ENCODE peak calls at places on chromosome 6, in nine cellular contexts. One of them, this sample, is unnamed.

GRCh38 chr6:10668126-10668917 is 26.1 kb downstream of the C6orf52 start:
- DNase-seq in hepatocyte: no peak
- DNase-seq in IMR-90: no peak
- DNase-seq in adrenal gland: no peak
- DNase-seq in thoracic aorta: no peak
- DNase-seq in dorsolateral prefrontal cortex: no peak
- DNase-seq in GM23248: no peak
- DNase-seq in psoas muscle: no peak
- DNase-seq in upper lobe of right lung: no peak
- DNase-seq in this sample: no peak

GRCh38 chr6:82917346-82918064 is 148.1 kb downstream of the UBE3D start:
- DNase-seq in IMR-90: peak; percentile 18
- DNase-seq in GM23248: peak; percentile 6
- DNase-seq in upper lobe of right lung: no peak
- DNase-seq in psoas muscle: no peak
- DNase-seq in thoracic aorta: no peak
- DNase-seq in dorsolateral prefrontal cortex: no peak
- DNase-seq in adrenal gland: no peak
- DNase-seq in hepatocyte: peak; percentile 22
- DNase-seq in this sample: no peak

GRCh38 chr6:111841822-111842221 is 31.4 kb downstream of the FYN start:
- DNase-seq in upper lobe of right lung: no peak
- DNase-seq in IMR-90: peak; percentile 76
- DNase-seq in thoracic aorta: no peak
- DNase-seq in adrenal gland: peak; percentile 16
- DNase-seq in GM23248: no peak
- DNase-seq in psoas muscle: no peak
- DNase-seq in hepatocyte: no peak
- DNase-seq in dorsolateral prefrontal cortex: no peak
- DNase-seq in this sample: no peak

GRCh38 chr6:135946674-135947073 is 95.2 kb downstream of the PDE7B start:
- DNase-seq in upper lobe of right lung: no peak
- DNase-seq in psoas muscle: no peak
- DNase-seq in IMR-90: no peak
- DNase-seq in dorsolateral prefrontal cortex: no peak
- DNase-seq in GM23248: no peak
- DNase-seq in hepatocyte: no peak
- DNase-seq in adrenal gland: no peak
- DNase-seq in thoracic aorta: no peak
- DNase-seq in this sample: no peak

GRCh38 chr6:70131528-70131927 is 171.4 kb downstream of the COL9A1 start:
- DNase-seq in GM23248: no peak
- DNase-seq in adrenal gland: no peak
- DNase-seq in thoracic aorta: no peak
- DNase-seq in dorsolateral prefrontal cortex: no peak
- DNase-seq in IMR-90: no peak
- DNase-seq in hepatocyte: no peak
- DNase-seq in psoas muscle: no peak
- DNase-seq in upper lobe of right lung: no peak
- DNase-seq in this sample: no peak

GRCh38 chr6:126721581-126722145 is 381.7 kb downstream of the CENPW start:
- DNase-seq in dorsolateral prefrontal cortex: no peak
- DNase-seq in psoas muscle: no peak
- DNase-seq in IMR-90: peak; percentile 95
- DNase-seq in thoracic aorta: no peak
- DNase-seq in adrenal gland: no peak
- DNase-seq in hepatocyte: peak; percentile 14
- DNase-seq in upper lobe of right lung: no peak
- DNase-seq in GM23248: peak; percentile 93
- DNase-seq in this sample: no peak

GRCh38 chr6:79438015-79438414 is 99.2 kb downstream of the LCA5 start:
- DNase-seq in dorsolateral prefrontal cortex: no peak
- DNase-seq in psoas muscle: peak; percentile 55
- DNase-seq in IMR-90: no peak
- DNase-seq in hepatocyte: no peak
- DNase-seq in upper lobe of right lung: no peak
- DNase-seq in thoracic aorta: no peak
- DNase-seq in adrenal gland: no peak
- DNase-seq in GM23248: peak; percentile 65
- DNase-seq in this sample: no peak

GRCh38 chr6:17059820-17060219 is 42.0 kb upstream of the STMND1 start:
- DNase-seq in adrenal gland: no peak
- DNase-seq in hepatocyte: no peak
- DNase-seq in dorsolateral prefrontal cortex: no peak
- DNase-seq in GM23248: no peak
- DNase-seq in psoas muscle: no peak
- DNase-seq in thoracic aorta: no peak
- DNase-seq in upper lobe of right lung: no peak
- DNase-seq in IMR-90: no peak
- DNase-seq in this sample: no peak

GRCh38 chr6:134480593-134480992 is 162.7 kb upstream of the SGK1 start:
- DNase-seq in hepatocyte: no peak
- DNase-seq in GM23248: peak; percentile 66
- DNase-seq in adrenal gland: no peak
- DNase-seq in IMR-90: peak; percentile 51
- DNase-seq in thoracic aorta: no peak
- DNase-seq in dorsolateral prefrontal cortex: no peak
- DNase-seq in psoas muscle: peak; percentile 66
- DNase-seq in upper lobe of right lung: no peak
- DNase-seq in this sample: no peak

GRCh38 chr6:100488231-100488630 is 23.5 kb upstream of the SIM1 start:
- DNase-seq in upper lobe of right lung: no peak
- DNase-seq in dorsolateral prefrontal cortex: no peak
- DNase-seq in thoracic aorta: no peak
- DNase-seq in IMR-90: no peak
- DNase-seq in psoas muscle: no peak
- DNase-seq in adrenal gland: no peak
- DNase-seq in hepatocyte: no peak
- DNase-seq in GM23248: no peak
- DNase-seq in this sample: no peak

GRCh38 chr6:140192018-140192417 is 817.6 kb upstream of the CITED2 start:
- DNase-seq in adrenal gland: no peak
- DNase-seq in hepatocyte: no peak
- DNase-seq in dorsolateral prefrontal cortex: no peak
- DNase-seq in GM23248: no peak
- DNase-seq in psoas muscle: no peak
- DNase-seq in upper lobe of right lung: no peak
- DNase-seq in thoracic aorta: no peak
- DNase-seq in IMR-90: no peak
- DNase-seq in this sample: no peak

GRCh38 chr6:11215773-11216172 is 16.7 kb downstream of the NEDD9 start:
- DNase-seq in GM23248: no peak
- DNase-seq in upper lobe of right lung: no peak
- DNase-seq in adrenal gland: no peak
- DNase-seq in psoas muscle: no peak
- DNase-seq in dorsolateral prefrontal cortex: no peak
- DNase-seq in hepatocyte: no peak
- DNase-seq in thoracic aorta: no peak
- DNase-seq in IMR-90: no peak
- DNase-seq in this sample: no peak

GRCh38 chr6:136421537-136422158 is 128.6 kb downstream of the MAP7 start:
- DNase-seq in adrenal gland: no peak
- DNase-seq in psoas muscle: no peak
- DNase-seq in IMR-90: no peak
- DNase-seq in hepatocyte: no peak
- DNase-seq in upper lobe of right lung: no peak
- DNase-seq in GM23248: no peak
- DNase-seq in dorsolateral prefrontal cortex: no peak
- DNase-seq in thoracic aorta: no peak
- DNase-seq in this sample: no peak

GRCh38 chr6:11851405-11851804 is 72.8 kb upstream of the ADTRP start:
- DNase-seq in GM23248: peak; percentile 94
- DNase-seq in upper lobe of right lung: no peak
- DNase-seq in IMR-90: peak; percentile 82
- DNase-seq in hepatocyte: no peak
- DNase-seq in psoas muscle: no peak
- DNase-seq in thoracic aorta: no peak
- DNase-seq in adrenal gland: no peak
- DNase-seq in dorsolateral prefrontal cortex: no peak
- DNase-seq in this sample: no peak

GRCh38 chr6:2951723-2952122 is 19.6 kb downstream of the SERPINB6 start:
- DNase-seq in thoracic aorta: no peak
- DNase-seq in dorsolateral prefrontal cortex: no peak
- DNase-seq in GM23248: no peak
- DNase-seq in adrenal gland: peak; percentile 51
- DNase-seq in psoas muscle: no peak
- DNase-seq in hepatocyte: no peak
- DNase-seq in IMR-90: no peak
- DNase-seq in upper lobe of right lung: no peak
- DNase-seq in this sample: no peak

GRCh38 chr6:112877134-112878100 is 530.3 kb downstream of the RFPL4B start:
- DNase-seq in dorsolateral prefrontal cortex: no peak
- DNase-seq in GM23248: peak; percentile 86
- DNase-seq in IMR-90: peak; percentile 93
- DNase-seq in adrenal gland: no peak
- DNase-seq in psoas muscle: no peak
- DNase-seq in hepatocyte: no peak
- DNase-seq in upper lobe of right lung: no peak
- DNase-seq in thoracic aorta: no peak
- DNase-seq in this sample: no peak

GRCh38 chr6:111468329-111469012 is 14.5 kb downstream of the REV3L start:
- DNase-seq in adrenal gland: no peak
- DNase-seq in thoracic aorta: no peak
- DNase-seq in GM23248: peak; percentile 61
- DNase-seq in psoas muscle: no peak
- DNase-seq in hepatocyte: no peak
- DNase-seq in IMR-90: peak; percentile 56
- DNase-seq in dorsolateral prefrontal cortex: no peak
- DNase-seq in upper lobe of right lung: no peak
- DNase-seq in this sample: no peak

GRCh38 chr6:157537518-157537917 is 156.5 kb downstream of the ZDHHC14 start:
- DNase-seq in IMR-90: peak; percentile 45
- DNase-seq in psoas muscle: no peak
- DNase-seq in hepatocyte: no peak
- DNase-seq in adrenal gland: no peak
- DNase-seq in GM23248: no peak
- DNase-seq in upper lobe of right lung: no peak
- DNase-seq in thoracic aorta: no peak
- DNase-seq in dorsolateral prefrontal cortex: no peak
- DNase-seq in this sample: no peak

DNA sequence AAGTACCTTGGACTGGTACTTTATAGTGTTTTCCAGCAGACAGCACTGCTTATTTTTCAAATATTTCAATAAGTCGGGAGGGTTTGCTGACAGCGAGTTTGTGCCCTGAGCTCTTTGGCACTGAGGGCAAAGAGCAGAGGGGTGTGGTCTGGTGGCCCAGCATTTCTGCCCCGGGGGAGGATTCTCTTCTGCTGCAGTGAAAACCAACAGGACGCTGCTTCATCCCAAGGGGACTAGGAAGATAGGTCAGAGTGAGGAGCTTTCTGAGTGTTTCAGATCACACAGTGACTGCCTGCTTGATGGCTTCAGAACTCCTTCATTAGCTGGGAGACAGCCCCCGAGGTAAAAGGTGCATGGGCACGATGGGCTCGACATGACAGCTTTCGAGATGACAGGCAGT is 8.6 kb downstream of the ULBP2 start:
- DNase-seq in IMR-90: no peak
- DNase-seq in hepatocyte: no peak
- DNase-seq in dorsolateral prefrontal cortex: no peak
- DNase-seq in adrenal gland: no peak
- DNase-seq in psoas muscle: no peak
- DNase-seq in GM23248: no peak
- DNase-seq in thoracic aorta: no peak
- DNase-seq in upper lobe of right lung: no peak
- DNase-seq in this sample: no peak
- H3K27me3 ChIP-seq in IMR-90: peaks cover 38% of the 10 kb centered on the region
- H3K27me3 ChIP-seq in hepatocyte: peaks cover 61% of the 10 kb centered on the region
- H3K27me3 ChIP-seq in dorsolateral prefrontal cortex: peaks cover 41% of the 10 kb centered on the region
- H3K27me3 ChIP-seq in adrenal gland: peaks cover 42% of the 10 kb centered on the region
- H3K27me3 ChIP-seq in psoas muscle: peaks cover 7% of the 10 kb centered on the region
- H3K27me3 ChIP-seq in GM23248: peaks cover 20% of the 10 kb centered on the region
- H3K27me3 ChIP-seq in thoracic aorta: peaks cover 5% of the 10 kb centered on the region
- H3K27me3 ChIP-seq in upper lobe of right lung: peaks cover 49% of the 10 kb centered on the region
- H3K27me3 ChIP-seq in this sample: peaks cover 19% of the 10 kb centered on the region

GRCh38 chr6:139172567-139172966 is 37.7 kb downstream of the HECA start:
- DNase-seq in adrenal gland: no peak
- DNase-seq in psoas muscle: no peak
- DNase-seq in GM23248: no peak
- DNase-seq in upper lobe of right lung: no peak
- DNase-seq in IMR-90: no peak
- DNase-seq in hepatocyte: no peak
- DNase-seq in thoracic aorta: no peak
- DNase-seq in dorsolateral prefrontal cortex: no peak
- DNase-seq in this sample: no peak
- H3K27ac ChIP-seq in adrenal gland: no peak overlapping the region
- H3K27ac ChIP-seq in psoas muscle: no peak overlapping the region
- H3K27ac ChIP-seq in GM23248: no peak overlapping the region
- H3K27ac ChIP-seq in upper lobe of right lung: no peak overlapping the region
- H3K27ac ChIP-seq in IMR-90: no peak overlapping the region
- H3K27ac ChIP-seq in hepatocyte: no peak overlapping the region
- H3K27ac ChIP-seq in thoracic aorta: no peak overlapping the region
- H3K27ac ChIP-seq in dorsolateral prefrontal cortex: no peak overlapping the region
- H3K27ac ChIP-seq in this sample: no peak overlapping the region

GRCh38 chr6:39792501-39793450 is 600 bp downstream of the DAAM2 start:
- DNase-seq in psoas muscle: peak; percentile 69
- DNase-seq in adrenal gland: peak; percentile 25
- DNase-seq in hepatocyte: no peak
- DNase-seq in IMR-90: no peak
- DNase-seq in GM23248: peak; percentile 27
- DNase-seq in upper lobe of right lung: no peak
- DNase-seq in thoracic aorta: no peak
- DNase-seq in dorsolateral prefrontal cortex: no peak
- DNase-seq in this sample: no peak

GRCh38 chr6:39791311-39791710 is 865 bp upstream of the DAAM2 start:
- DNase-seq in hepatocyte: no peak
- DNase-seq in upper lobe of right lung: no peak
- DNase-seq in GM23248: peak; percentile 45
- DNase-seq in adrenal gland: no peak
- DNase-seq in thoracic aorta: no peak
- DNase-seq in psoas muscle: no peak
- DNase-seq in dorsolateral prefrontal cortex: no peak
- DNase-seq in IMR-90: no peak
- DNase-seq in this sample: no peak

GRCh38 chr6:39791850-39792500 is at the start of gene DAAM2:
- DNase-seq in psoas muscle: peak; percentile 78
- DNase-seq in dorsolateral prefrontal cortex: no peak
- DNase-seq in upper lobe of right lung: peak; percentile 86
- DNase-seq in hepatocyte: peak; percentile 78
- DNase-seq in IMR-90: peak; percentile 41
- DNase-seq in thoracic aorta: no peak
- DNase-seq in GM23248: peak; percentile 79
- DNase-seq in adrenal gland: peak; percentile 69
- DNase-seq in this sample: no peak

GRCh38 chr6:39794231-39794630 is 2.1 kb downstream of the DAAM2 start:
- DNase-seq in GM23248: no peak
- DNase-seq in IMR-90: no peak
- DNase-seq in upper lobe of right lung: no peak
- DNase-seq in thoracic aorta: no peak
- DNase-seq in dorsolateral prefrontal cortex: no peak
- DNase-seq in hepatocyte: no peak
- DNase-seq in adrenal gland: no peak
- DNase-seq in psoas muscle: no peak
- DNase-seq in this sample: no peak

GRCh38 chr6:39793528-39793927 is 1.4 kb downstream of the DAAM2 start:
- DNase-seq in psoas muscle: no peak
- DNase-seq in adrenal gland: no peak
- DNase-seq in upper lobe of right lung: no peak
- DNase-seq in thoracic aorta: no peak
- DNase-seq in dorsolateral prefrontal cortex: no peak
- DNase-seq in GM23248: no peak
- DNase-seq in IMR-90: no peak
- DNase-seq in hepatocyte: no peak
- DNase-seq in this sample: no peak
- H3K4me3 ChIP-seq in psoas muscle: peak overlapping the region; percentile 89
- H3K4me3 ChIP-seq in adrenal gland: no peak overlapping the region
- H3K4me3 ChIP-seq in upper lobe of right lung: peak overlapping the region; percentile 59
- H3K4me3 ChIP-seq in thoracic aorta: peak overlapping the region; percentile 79
- H3K4me3 ChIP-seq in dorsolateral prefrontal cortex: peak overlapping the region; percentile 82
- H3K4me3 ChIP-seq in GM23248: peak overlapping the region; percentile 79
- H3K4me3 ChIP-seq in IMR-90: peak overlapping the region; percentile 49
- H3K4me3 ChIP-seq in hepatocyte: peak overlapping the region; percentile 89
- H3K4me3 ChIP-seq in this sample: no peak overlapping the region

GRCh38 chr6:28205879-28206278 is 19.2 kb upstream of the ZSCAN9 start:
- DNase-seq in hepatocyte: no peak
- DNase-seq in psoas muscle: no peak
- DNase-seq in adrenal gland: no peak
- DNase-seq in IMR-90: no peak
- DNase-seq in thoracic aorta: no peak
- DNase-seq in upper lobe of right lung: no peak
- DNase-seq in GM23248: no peak
- DNase-seq in dorsolateral prefrontal cortex: no peak
- DNase-seq in this sample: no peak
- H3K27me3 ChIP-seq in hepatocyte: peaks cover 72% of the 10 kb centered on the region
- H3K27me3 ChIP-seq in psoas muscle: peaks cover 21% of the 10 kb centered on the region
- H3K27me3 ChIP-seq in adrenal gland: peaks cover 62% of the 10 kb centered on the region
- H3K27me3 ChIP-seq in IMR-90: peaks cover 32% of the 10 kb centered on the region
- H3K27me3 ChIP-seq in thoracic aorta: peaks cover 15% of the 10 kb centered on the region
- H3K27me3 ChIP-seq in upper lobe of right lung: peaks cover 77% of the 10 kb centered on the region
- H3K27me3 ChIP-seq in GM23248: peaks cover 53% of the 10 kb centered on the region
- H3K27me3 ChIP-seq in dorsolateral prefrontal cortex: peaks cover 57% of the 10 kb centered on the region
- H3K27me3 ChIP-seq in this sample: peaks cover 38% of the 10 kb centered on the region

This sample was measured in iPS DF 6.9.